ENCODE peak calls at places on chromosomes 13 and 19, in seven cellular contexts. One of them, this sample, is unnamed. For H3K4me1, the result is how much of the 10 kb centered on the place peaks cover.

GRCh38 chr19:57664269-57665127 is 4.2 kb upstream of the ZSCAN4 start:
- DNase-seq in aorta: peak
- DNase-seq in heart right ventricle: peak
- DNase-seq in lung: peak
- DNase-seq in transverse colon: peak
- DNase-seq in GM23338: peak
- DNase-seq in MM.1S: no peak
- DNase-seq in this sample: peak

GRCh38 chr19:31054430-31054829 is 294.8 kb downstream of the TSHZ3 start:
- DNase-seq in aorta: no peak
- DNase-seq in heart right ventricle: peak
- DNase-seq in lung: no peak
- DNase-seq in transverse colon: peak
- DNase-seq in GM23338: peak
- DNase-seq in MM.1S: no peak
- DNase-seq in this sample: peak

GRCh38 chr19:42232435-42232834 is 10.0 kb downstream of the GSK3A start:
- DNase-seq in aorta: no peak
- DNase-seq in heart right ventricle: no peak
- DNase-seq in lung: no peak
- DNase-seq in transverse colon: no peak
- DNase-seq in GM23338: no peak
- DNase-seq in MM.1S: no peak
- DNase-seq in this sample: no peak

GRCh38 chr19:39411006-39411831 is 1.2 kb upstream of the PLEKHG2 start:
- DNase-seq in aorta: peak
- DNase-seq in heart right ventricle: no peak
- DNase-seq in lung: no peak
- DNase-seq in transverse colon: peak
- DNase-seq in GM23338: no peak
- DNase-seq in MM.1S: peak
- DNase-seq in this sample: peak

GRCh38 chr13:111909971-111910671 is 156.8 kb upstream of the SOX1 start:
- DNase-seq in aorta: peak
- DNase-seq in heart right ventricle: no peak
- DNase-seq in lung: peak
- DNase-seq in transverse colon: no peak
- DNase-seq in GM23338: no peak
- DNase-seq in MM.1S: no peak
- DNase-seq in this sample: no peak

GRCh38 chr13:110455941-110456340 is 105.6 kb downstream of the RAB20 start:
- DNase-seq in aorta: peak
- DNase-seq in heart right ventricle: peak
- DNase-seq in lung: peak
- DNase-seq in transverse colon: peak
- DNase-seq in GM23338: peak
- DNase-seq in MM.1S: peak
- DNase-seq in this sample: peak

GRCh38 chr13:37534181-37534580 is 64.4 kb downstream of the POSTN start:
- DNase-seq in aorta: no peak
- DNase-seq in heart right ventricle: no peak
- DNase-seq in lung: no peak
- DNase-seq in transverse colon: no peak
- DNase-seq in GM23338: no peak
- DNase-seq in MM.1S: no peak
- DNase-seq in this sample: no peak

GRCh38 chr19:51366999-51367564 is 894 bp upstream of the ETFB start:
- DNase-seq in aorta: no peak
- DNase-seq in heart right ventricle: peak
- DNase-seq in lung: peak
- DNase-seq in transverse colon: peak
- DNase-seq in GM23338: no peak
- DNase-seq in MM.1S: no peak
- DNase-seq in this sample: no peak

GRCh38 chr13:22915442-22916082 is 265.2 kb upstream of the SGCG start:
- DNase-seq in aorta: peak
- DNase-seq in heart right ventricle: no peak
- DNase-seq in lung: peak
- DNase-seq in transverse colon: peak
- DNase-seq in GM23338: peak
- DNase-seq in MM.1S: peak
- DNase-seq in this sample: peak

GRCh38 chr13:79246575-79246949 is 159.5 kb downstream of the RBM26 start:
- DNase-seq in aorta: no peak
- DNase-seq in heart right ventricle: no peak
- DNase-seq in lung: no peak
- DNase-seq in transverse colon: no peak
- DNase-seq in GM23338: no peak
- DNase-seq in MM.1S: peak
- DNase-seq in this sample: no peak

GRCh38 chr13:67390462-67391093 is 160.4 kb upstream of the PCDH9 start:
- DNase-seq in aorta: no peak
- DNase-seq in heart right ventricle: no peak
- DNase-seq in lung: no peak
- DNase-seq in transverse colon: no peak
- DNase-seq in GM23338: no peak
- DNase-seq in MM.1S: no peak
- DNase-seq in this sample: no peak

GRCh38 chr13:20053016-20053415 is 94.5 kb downstream of the ZMYM2 start:
- DNase-seq in aorta: no peak
- DNase-seq in heart right ventricle: peak
- DNase-seq in lung: no peak
- DNase-seq in transverse colon: no peak
- DNase-seq in GM23338: peak
- DNase-seq in MM.1S: no peak
- DNase-seq in this sample: no peak

GRCh38 chr13:51118809-51119431 is 7.8 kb upstream of the C13orf42 start:
- DNase-seq in aorta: no peak
- DNase-seq in heart right ventricle: no peak
- DNase-seq in lung: no peak
- DNase-seq in transverse colon: no peak
- DNase-seq in GM23338: no peak
- DNase-seq in MM.1S: peak
- DNase-seq in this sample: no peak

GRCh38 chr13:52399708-52400107 is 6.3 kb downstream of the THSD1 start:
- DNase-seq in aorta: no peak
- DNase-seq in heart right ventricle: no peak
- DNase-seq in lung: no peak
- DNase-seq in transverse colon: no peak
- DNase-seq in GM23338: peak
- DNase-seq in MM.1S: no peak
- DNase-seq in this sample: no peak

GRCh38 chr13:79711631-79712030 is 230.7 kb downstream of the NDFIP2 start:
- DNase-seq in aorta: no peak
- DNase-seq in heart right ventricle: no peak
- DNase-seq in lung: no peak
- DNase-seq in transverse colon: no peak
- DNase-seq in GM23338: no peak
- DNase-seq in MM.1S: no peak
- DNase-seq in this sample: no peak

GRCh38 chr13:67200183-67200582 is 30.0 kb downstream of the PCDH9 start:
- DNase-seq in aorta: no peak
- DNase-seq in heart right ventricle: no peak
- DNase-seq in lung: no peak
- DNase-seq in transverse colon: no peak
- DNase-seq in GM23338: no peak
- DNase-seq in MM.1S: no peak
- DNase-seq in this sample: no peak

GRCh38 chr13:106523566-106523965 is 11.9 kb downstream of the EFNB2 start:
- DNase-seq in aorta: no peak
- DNase-seq in heart right ventricle: no peak
- DNase-seq in lung: no peak
- DNase-seq in transverse colon: no peak
- DNase-seq in GM23338: no peak
- DNase-seq in MM.1S: no peak
- DNase-seq in this sample: no peak

GRCh38 chr13:106522112-106522511 is 13.3 kb downstream of the EFNB2 start:
- DNase-seq in aorta: no peak
- DNase-seq in heart right ventricle: no peak
- DNase-seq in lung: no peak
- DNase-seq in transverse colon: no peak
- DNase-seq in GM23338: no peak
- DNase-seq in MM.1S: no peak
- DNase-seq in this sample: no peak

GRCh38 chr13:106522898-106523525 is 12.4 kb downstream of the EFNB2 start:
- DNase-seq in aorta: no peak
- DNase-seq in heart right ventricle: no peak
- DNase-seq in lung: no peak
- DNase-seq in transverse colon: peak
- DNase-seq in GM23338: no peak
- DNase-seq in MM.1S: no peak
- DNase-seq in this sample: no peak

GRCh38 chr13:106525865-106526264 is 9.6 kb downstream of the EFNB2 start:
- DNase-seq in aorta: no peak
- DNase-seq in heart right ventricle: no peak
- DNase-seq in lung: no peak
- DNase-seq in transverse colon: no peak
- DNase-seq in GM23338: peak
- DNase-seq in MM.1S: no peak
- DNase-seq in this sample: no peak

DNA sequence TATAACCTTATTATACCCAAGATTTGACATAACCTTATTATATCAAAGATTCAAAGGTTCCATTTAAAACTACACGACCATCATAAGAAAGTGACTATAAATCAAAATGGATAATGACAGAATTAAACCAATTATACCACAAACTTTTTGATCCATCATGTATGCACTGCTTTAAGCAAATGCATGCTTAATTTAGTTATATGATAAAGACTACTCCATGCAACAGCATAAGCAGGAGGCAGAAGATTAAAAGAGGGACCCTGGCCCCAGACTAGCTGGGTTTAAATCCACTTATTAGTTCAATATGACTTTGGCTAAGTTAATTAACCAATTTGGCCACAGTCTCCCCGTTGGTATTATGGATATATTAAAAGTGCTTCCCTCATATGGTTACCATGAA is 11.4 kb downstream of the EFNB2 start:
- DNase-seq in aorta: no peak
- DNase-seq in heart right ventricle: no peak
- DNase-seq in lung: no peak
- DNase-seq in transverse colon: no peak
- DNase-seq in GM23338: no peak
- DNase-seq in MM.1S: no peak
- DNase-seq in this sample: no peak
- H3K4me1 ChIP-seq in aorta: under half
- H3K4me1 ChIP-seq in heart right ventricle: half or more
- H3K4me1 ChIP-seq in lung: under half
- H3K4me1 ChIP-seq in transverse colon: under half
- H3K4me1 ChIP-seq in GM23338: half or more
- H3K4me1 ChIP-seq in MM.1S: under half
- H3K4me1 ChIP-seq in this sample: under half

GRCh38 chr19:35032356-35032865 is 2.1 kb downstream of the SCN1B start:
- DNase-seq in aorta: no peak
- DNase-seq in heart right ventricle: no peak
- DNase-seq in lung: no peak
- DNase-seq in transverse colon: no peak
- DNase-seq in GM23338: no peak
- DNase-seq in MM.1S: no peak
- DNase-seq in this sample: no peak

GRCh38 chr19:35031072-35031881 is 1.0 kb downstream of the SCN1B start:
- DNase-seq in aorta: no peak
- DNase-seq in heart right ventricle: no peak
- DNase-seq in lung: no peak
- DNase-seq in transverse colon: no peak
- DNase-seq in GM23338: peak
- DNase-seq in MM.1S: no peak
- DNase-seq in this sample: no peak

GRCh38 chr19:35034005-35034502 is 3.8 kb downstream of the SCN1B start:
- DNase-seq in aorta: no peak
- DNase-seq in heart right ventricle: no peak
- DNase-seq in lung: no peak
- DNase-seq in transverse colon: no peak
- DNase-seq in GM23338: no peak
- DNase-seq in MM.1S: no peak
- DNase-seq in this sample: no peak

GRCh38 chr19:35034588-35035382 is 4.5 kb downstream of the SCN1B start:
- DNase-seq in aorta: no peak
- DNase-seq in heart right ventricle: no peak
- DNase-seq in lung: no peak
- DNase-seq in transverse colon: no peak
- DNase-seq in GM23338: no peak
- DNase-seq in MM.1S: no peak
- DNase-seq in this sample: no peak

GRCh38 chr19:35033067-35034004 is 3.1 kb downstream of the SCN1B start:
- DNase-seq in aorta: no peak
- DNase-seq in heart right ventricle: no peak
- DNase-seq in lung: no peak
- DNase-seq in transverse colon: no peak
- DNase-seq in GM23338: no peak
- DNase-seq in MM.1S: no peak
- DNase-seq in this sample: no peak
- H3K4me1 ChIP-seq in aorta: under half
- H3K4me1 ChIP-seq in heart right ventricle: under half
- H3K4me1 ChIP-seq in lung: under half
- H3K4me1 ChIP-seq in transverse colon: under half
- H3K4me1 ChIP-seq in GM23338: under half
- H3K4me1 ChIP-seq in MM.1S: under half
- H3K4me1 ChIP-seq in this sample: under half

GRCh38 chr13:107348471-107348870 is 780.5 kb upstream of the ARGLU1 start:
- DNase-seq in aorta: no peak
- DNase-seq in heart right ventricle: no peak
- DNase-seq in lung: no peak
- DNase-seq in transverse colon: no peak
- DNase-seq in GM23338: no peak
- DNase-seq in MM.1S: no peak
- DNase-seq in this sample: no peak

GRCh38 chr13:107348931-107349330 is 781.0 kb upstream of the ARGLU1 start:
- DNase-seq in aorta: no peak
- DNase-seq in heart right ventricle: no peak
- DNase-seq in lung: no peak
- DNase-seq in transverse colon: no peak
- DNase-seq in GM23338: no peak
- DNase-seq in MM.1S: no peak
- DNase-seq in this sample: no peak

GRCh38 chr13:107347641-107348369 is 779.9 kb upstream of the ARGLU1 start:
- DNase-seq in aorta: no peak
- DNase-seq in heart right ventricle: no peak
- DNase-seq in lung: no peak
- DNase-seq in transverse colon: no peak
- DNase-seq in GM23338: no peak
- DNase-seq in MM.1S: no peak
- DNase-seq in this sample: no peak

DNA sequence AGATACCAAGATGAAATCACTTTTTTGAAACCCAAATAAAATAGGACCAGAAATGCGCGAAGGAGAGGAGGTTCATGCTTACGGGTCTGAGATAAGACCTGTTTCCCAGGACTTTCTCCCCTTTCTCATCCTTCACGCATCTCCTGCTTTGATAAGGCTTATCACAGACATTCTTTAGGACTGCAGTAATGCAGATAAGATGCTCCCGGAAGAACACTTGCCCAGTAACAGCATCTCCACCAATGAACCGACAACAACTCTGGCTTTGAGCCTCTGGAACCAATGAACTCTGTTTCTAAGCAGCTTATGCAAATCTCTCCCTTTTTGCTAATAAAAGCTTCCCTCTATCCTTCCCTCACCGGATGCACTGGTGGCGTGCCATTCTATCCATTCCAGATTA is 783.4 kb upstream of the ARGLU1 start:
- DNase-seq in aorta: no peak
- DNase-seq in heart right ventricle: no peak
- DNase-seq in lung: no peak
- DNase-seq in transverse colon: no peak
- DNase-seq in GM23338: peak
- DNase-seq in MM.1S: no peak
- DNase-seq in this sample: no peak
- H3K4me1 ChIP-seq in aorta: under half
- H3K4me1 ChIP-seq in heart right ventricle: under half
- H3K4me1 ChIP-seq in lung: under half
- H3K4me1 ChIP-seq in transverse colon: under half
- H3K4me1 ChIP-seq in GM23338: under half
- H3K4me1 ChIP-seq in MM.1S: under half
- H3K4me1 ChIP-seq in this sample: under half

GRCh38 chr19:4055209-4055552 is 11.5 kb downstream of the ZBTB7A start:
- DNase-seq in aorta: no peak
- DNase-seq in heart right ventricle: no peak
- DNase-seq in lung: no peak
- DNase-seq in transverse colon: no peak
- DNase-seq in GM23338: no peak
- DNase-seq in MM.1S: no peak
- DNase-seq in this sample: no peak
- H3K4me1 ChIP-seq in aorta: under half
- H3K4me1 ChIP-seq in heart right ventricle: half or more
- H3K4me1 ChIP-seq in lung: under half
- H3K4me1 ChIP-seq in transverse colon: half or more
- H3K4me1 ChIP-seq in GM23338: under half
- H3K4me1 ChIP-seq in MM.1S: under half
- H3K4me1 ChIP-seq in this sample: under half